ENCODE peak calls at places on chromosome 12, in eight cellular contexts. A is OCI-M1; X is dorsolateral prefrontal cortex; I is HFF-Myc; E is right lobe of liver; S is dermis microvascular lymphatic vessel endothelial cell; L is activated CD4-positive, alpha-beta T cell treated with anti-CD3 and anti-CD28 coated beads, Interleukin-2, amount 50 U/mL, for 1 hour; U is stimulated activated CD4-positive, alpha-beta T cell treated with anti-CD3 and anti-CD28 coated beads, TNF-alpha, amount 100 ng/mL, for 4 hours. Z is an unnamed sample.

GRCh38 chr12:120240495-120240833 is 25.1 kb downstream of the PXN start:
- DNase-seq in L (no peak), I (no peak), U (no peak), E (no peak), A (no peak), X (no peak), S (peak; percentile 64), Z (no peak)

GRCh38 chr12:54549774-54550451 is 512 bp downstream of the PDE1B start:
- DNase-seq in L (no peak), I (peak; percentile 10), U (peak; percentile 5), S (no peak), A (no peak), X (no peak), E (no peak), Z (no peak)

GRCh38 chr12:23359975-23360638 is 589.4 kb downstream of the SOX5 start:
- DNase-seq in U (no peak), E (no peak), I (no peak), S (no peak), L (no peak), A (peak; percentile 21), X (no peak), Z (no peak)

GRCh38 chr12:94380507-94380906 is 79.2 kb downstream of the CEP83 start:
- DNase-seq in S (no peak), E (no peak), L (no peak), A (no peak), U (no peak), I (no peak), X (no peak), Z (no peak)

GRCh38 chr12:89250648-89251047 is 101.7 kb downstream of the DUSP6 start:
- DNase-seq in U (no peak), L (no peak), S (no peak), I (no peak), E (no peak), A (no peak), X (no peak), Z (no peak)

GRCh38 chr12:84804691-84805473 is 107.7 kb downstream of the SLC6A15 start:
- DNase-seq in U (no peak), L (no peak), S (no peak), A (no peak), X (no peak), I (no peak), E (no peak), Z (no peak)

GRCh38 chr12:45789025-45789424 is 59.5 kb downstream of the ARID2 start:
- DNase-seq in E (no peak), A (no peak), I (no peak), S (no peak), U (no peak), X (no peak), L (no peak), Z (no peak)

GRCh38 chr12:110689601-110690430 is 901 bp upstream of the HVCN1 start:
- DNase-seq in A (peak; percentile 61), E (peak; percentile 34), I (no peak), S (no peak), X (no peak), L (peak; percentile 38), U (peak; percentile 14), Z (no peak)

GRCh38 chr12:85299058-85299457 is 19.0 kb downstream of the ALX1 start:
- DNase-seq in L (no peak), U (no peak), A (peak; percentile 75), I (no peak), E (no peak), S (no peak), X (no peak), Z (no peak)

GRCh38 chr12:117645473-117645872 is 284.0 kb upstream of the NOS1 start:
- DNase-seq in U (no peak), I (no peak), X (no peak), A (no peak), L (no peak), S (no peak), E (no peak), Z (no peak)

GRCh38 chr12:104152691-104153241 is 14.8 kb upstream of the NFYB start:
- DNase-seq in L (no peak), I (no peak), U (no peak), A (no peak), E (no peak), S (no peak), X (no peak), Z (no peak)

GRCh38 chr12:86634706-86635410 is 378.7 kb upstream of the MGAT4C start:
- DNase-seq in L (no peak), E (no peak), I (no peak), A (no peak), X (no peak), S (no peak), U (no peak), Z (no peak)

GRCh38 chr12:118611295-118611694 is 234.9 kb downstream of the SUDS3 start:
- DNase-seq in I (no peak), U (no peak), E (no peak), X (no peak), A (no peak), S (peak; percentile 36), L (no peak), Z (no peak)

GRCh38 chr12:92277795-92278194 is 132.1 kb upstream of the BTG1 start:
- DNase-seq in U (no peak), S (no peak), L (no peak), I (no peak), A (no peak), E (no peak), X (no peak), Z (no peak)

GRCh38 chr12:102169922-102170698 is 27.5 kb downstream of the PMCH start:
- DNase-seq in X (no peak), U (no peak), A (peak; percentile 60), L (no peak), I (peak; percentile 5), E (no peak), S (peak; percentile 25), Z (no peak)

GRCh38 chr12:124964251-124964650 is 24.7 kb downstream of the DHX37 start:
- DNase-seq in S (no peak), E (no peak), I (no peak), U (no peak), A (no peak), L (no peak), X (no peak), Z (no peak)

GRCh38 chr12:38886064-38886463 is 19.3 kb downstream of the CPNE8 start:
- DNase-seq in X (no peak), I (no peak), S (no peak), A (peak; percentile 52), E (peak; percentile 84), U (no peak), L (no peak), Z (no peak)

GRCh38 chr12:5648692-5649338 is 216.9 kb downstream of the NTF3 start:
- DNase-seq in I (peak; percentile 4), E (no peak), X (no peak), A (peak; percentile 38), S (no peak), U (no peak), L (no peak), Z (no peak)

GRCh38 chr12:25743679-25744078 is 190.6 kb upstream of the LMNTD1 start:
- DNase-seq in X (no peak), I (no peak), E (no peak), L (no peak), S (no peak), A (peak; percentile 68), U (no peak), Z (no peak)

GRCh38 chr12:103841690-103842584 is 903 bp upstream of the NT5DC3 start:
- DNase-seq in S (no peak), A (peak; percentile 89), I (peak; percentile 86), U (no peak), X (no peak), L (peak; percentile 24), E (peak; percentile 86), Z (peak; percentile 76)

GRCh38 chr12:26340649-26341048 is 145.3 kb downstream of the SSPN start:
- DNase-seq in U (no peak), I (no peak), S (no peak), X (no peak), E (no peak), L (no peak), A (peak; percentile 52), Z (no peak)

Z was measured in upper lobe of right lung.